ENCODE peak calls at places on chromosomes 5 and 9, in ten cellular contexts. S is suprapubic skin, A is mucosa of descending colon, R is breast epithelium, J is AG04450, G is ovary, N is trophoblast cell, M is endodermal cell, I is epithelial cell of proximal tubule, O is transverse colon. L is an unnamed sample.

GRCh38 chr5:75951158-75951557 is 132.0 kb upstream of the SV2C start:
- DNase-seq in I (no peak), N (no peak), J (no peak), O (no peak), M (no peak), G (no peak), R (no peak), S (no peak), A (no peak), L (no peak)

GRCh38 chr5:1208743-1209551 is 7.6 kb downstream of the SLC6A19 start:
- DNase-seq in A (peak), N (peak), I (no peak), S (no peak), J (no peak), M (no peak), R (no peak), O (peak), G (no peak), L (no peak)

GRCh38 chr5:149834246-149834855 is 104.2 kb downstream of the PPARGC1B start:
- DNase-seq in G (peak), M (peak), R (peak), N (peak), J (peak), I (no peak), S (no peak), A (peak), O (peak), L (peak)

GRCh38 chr9:136228107-136228875 is 17.3 kb downstream of the QSOX2 start:
- DNase-seq in J (peak), N (no peak), R (no peak), O (no peak), G (no peak), I (no peak), M (no peak), A (no peak), S (no peak), L (peak)

GRCh38 chr5:37005946-37006540 is 129.5 kb downstream of the NIPBL start:
- DNase-seq in G (no peak), R (no peak), A (no peak), M (no peak), J (no peak), S (no peak), O (no peak), N (peak), I (no peak), L (peak)

GRCh38 chr5:97979740-97980139 is 793.7 kb upstream of the RGMB start:
- DNase-seq in J (peak), N (no peak), G (no peak), I (no peak), O (no peak), A (no peak), R (no peak), M (no peak), S (no peak), L (no peak)

GRCh38 chr9:100856238-100856637 is 172.3 kb upstream of the PLPPR1 start:
- DNase-seq in I (peak), N (no peak), G (no peak), O (no peak), S (no peak), R (no peak), M (no peak), A (no peak), J (no peak), L (no peak)

GRCh38 chr5:31992377-31992776 is 181.7 kb downstream of the GOLPH3 start:
- DNase-seq in J (no peak), M (no peak), N (no peak), R (no peak), A (no peak), S (no peak), G (no peak), O (no peak), I (no peak), L (no peak)

GRCh38 chr5:126867237-126867636 is 90.3 kb downstream of the LMNB1 start:
- DNase-seq in S (no peak), A (no peak), I (no peak), R (no peak), J (no peak), G (no peak), M (no peak), O (no peak), N (no peak), L (no peak)

GRCh38 chr5:132653716-132654115 is 4.3 kb upstream of the IL13 start:
- DNase-seq in S (no peak), G (no peak), O (no peak), N (no peak), A (no peak), J (no peak), M (no peak), I (no peak), R (no peak), L (no peak)

GRCh38 chr9:19122490-19123042 is 4.7 kb downstream of the PLIN2 start:
- DNase-seq in I (no peak), S (no peak), N (peak), R (no peak), J (no peak), G (no peak), O (no peak), A (no peak), M (no peak), L (no peak)

GRCh38 chr9:73200694-73201432 is 49.2 kb downstream of the ANXA1 start:
- DNase-seq in J (no peak), N (peak), R (no peak), A (no peak), S (no peak), I (no peak), O (no peak), G (no peak), M (no peak), L (no peak)

GRCh38 chr9:122941560-122942234 is 877 bp downstream of the RABGAP1 start:
- DNase-seq in M (no peak), J (peak), R (no peak), I (no peak), S (no peak), G (no peak), A (peak), O (no peak), N (peak), L (peak)

GRCh38 chr5:110769282-110769681 is 30.5 kb downstream of the SLC25A46 start:
- DNase-seq in J (peak), O (no peak), M (no peak), N (peak), G (no peak), A (peak), I (no peak), S (no peak), R (no peak), L (peak)

GRCh38 chr9:127776195-127776918 is 2.1 kb downstream of the SH2D3C start:
- DNase-seq in S (no peak), J (no peak), N (no peak), G (no peak), O (peak), M (peak), R (no peak), I (no peak), A (peak), L (no peak)

GRCh38 chr5:149257875-149258705 is 13.6 kb upstream of the AFAP1L1 start:
- DNase-seq in N (peak), A (no peak), O (no peak), R (no peak), G (no peak), M (no peak), I (peak), S (no peak), J (no peak), L (no peak)

GRCh38 chr9:36191290-36191645 is 547 bp downstream of the CLTA start:
- DNase-seq in N (peak), G (no peak), M (peak), I (no peak), A (peak), R (no peak), O (peak), S (no peak), J (no peak), L (peak)

GRCh38 chr5:176642675-176643490 is 4.4 kb upstream of the TSPAN17 start:
- DNase-seq in J (no peak), A (no peak), G (no peak), S (no peak), N (no peak), O (no peak), M (peak), R (no peak), I (no peak), L (no peak)

GRCh38 chr9:121650220-121651013 is 1.0 kb upstream of the DAB2IP start:
- DNase-seq in I (no peak), M (peak), G (peak), R (no peak), J (peak), A (peak), S (no peak), O (peak), N (no peak), L (no peak)

GRCh38 chr9:91896513-91897121 is 53.4 kb downstream of the ROR2 start:
- DNase-seq in A (peak), S (no peak), M (no peak), I (peak), O (peak), G (peak), N (no peak), R (no peak), J (no peak), L (peak)

GRCh38 chr5:146751781-146752401 is 126.7 kb downstream of the PPP2R2B start:
- DNase-seq in M (no peak), A (peak), S (no peak), J (no peak), O (peak), I (no peak), G (no peak), N (no peak), R (no peak), L (no peak)

GRCh38 chr9:133089271-133089671 is 27.5 kb downstream of the CEL start:
- DNase-seq in J (no peak), A (no peak), N (no peak), M (no peak), I (no peak), R (no peak), S (no peak), G (no peak), O (no peak), L (no peak)

GRCh38 chr5:135599421-135600140 is 20.8 kb upstream of the CXCL14 start:
- DNase-seq in A (no peak), R (peak), G (no peak), N (no peak), S (no peak), I (no peak), O (no peak), J (no peak), M (no peak), L (no peak)

GRCh38 chr5:79149432-79149831 is 37.8 kb downstream of the BHMT start:
- DNase-seq in J (no peak), G (no peak), O (no peak), A (no peak), I (no peak), R (no peak), N (no peak), M (no peak), S (no peak), L (peak)

GRCh38 chr5:125059255-125060050 is 313.0 kb upstream of the ZNF608 start:
- DNase-seq in I (no peak), O (no peak), A (no peak), N (no peak), S (no peak), M (no peak), G (no peak), J (no peak), R (no peak), L (no peak)

GRCh38 chr9:92669527-92669889 is 423 bp downstream of the IPPK start:
- DNase-seq in S (peak), N (no peak), R (no peak), O (peak), M (peak), A (peak), J (no peak), I (no peak), G (peak), L (no peak)

GRCh38 chr9:15206949-15207696 is 99.9 kb downstream of the TTC39B start:
- DNase-seq in J (no peak), I (no peak), A (no peak), M (no peak), S (no peak), N (no peak), O (no peak), G (no peak), R (no peak), L (peak)

GRCh38 chr5:10476878-10477277 is 35.2 kb downstream of the ROPN1L start:
- DNase-seq in R (no peak), J (no peak), O (no peak), N (no peak), I (no peak), S (no peak), G (no peak), M (no peak), A (no peak), L (no peak)

GRCh38 chr5:10478436-10478835 is 36.8 kb downstream of the ROPN1L start:
- DNase-seq in J (no peak), A (no peak), N (no peak), G (no peak), R (no peak), S (no peak), M (no peak), O (no peak), I (no peak), L (no peak)

GRCh38 chr5:10475931-10476687 is 34.4 kb downstream of the ROPN1L start:
- DNase-seq in S (no peak), R (no peak), A (no peak), G (no peak), M (no peak), J (no peak), O (no peak), N (no peak), I (no peak), L (no peak)

GRCh38 chr5:10481241-10481932 is 39.7 kb downstream of the ROPN1L start:
- DNase-seq in R (no peak), A (peak), O (peak), I (no peak), G (no peak), S (no peak), J (no peak), N (peak), M (peak), L (no peak)

DNA sequence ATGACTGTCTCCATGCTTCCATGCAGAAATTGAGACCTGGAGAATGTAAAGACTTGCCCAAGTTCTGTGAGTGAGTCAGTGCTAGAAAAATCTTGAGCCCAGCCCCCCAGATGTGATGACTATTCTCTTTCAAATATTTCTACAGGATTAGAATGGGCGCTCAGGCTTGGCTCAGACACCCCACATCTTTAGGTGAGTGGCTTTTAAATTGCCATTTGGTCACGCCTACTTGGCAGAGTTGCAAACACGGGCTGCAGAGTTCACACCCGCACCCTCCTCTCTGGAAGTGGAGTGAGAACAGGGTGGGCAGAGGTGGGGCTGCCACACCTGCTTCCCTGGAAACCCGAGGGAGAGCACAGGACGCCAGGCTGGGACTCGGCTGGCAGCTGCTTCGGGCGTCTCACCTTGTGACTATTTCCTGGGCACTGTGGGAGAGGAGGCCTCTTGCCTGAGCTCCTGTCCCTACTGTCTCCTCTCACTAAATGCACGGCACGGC is 37.6 kb downstream of the ROPN1L start:
- DNase-seq in R (no peak), N (no peak), M (peak), A (peak), G (no peak), I (no peak), J (no peak), O (peak), S (no peak), L (peak)
- H3K4me3 ChIP-seq in R (no peak), N (no peak), M (no peak), A (no peak), G (no peak), I (no peak), J (no peak), O (no peak), S (no peak), L (no peak)

DNA sequence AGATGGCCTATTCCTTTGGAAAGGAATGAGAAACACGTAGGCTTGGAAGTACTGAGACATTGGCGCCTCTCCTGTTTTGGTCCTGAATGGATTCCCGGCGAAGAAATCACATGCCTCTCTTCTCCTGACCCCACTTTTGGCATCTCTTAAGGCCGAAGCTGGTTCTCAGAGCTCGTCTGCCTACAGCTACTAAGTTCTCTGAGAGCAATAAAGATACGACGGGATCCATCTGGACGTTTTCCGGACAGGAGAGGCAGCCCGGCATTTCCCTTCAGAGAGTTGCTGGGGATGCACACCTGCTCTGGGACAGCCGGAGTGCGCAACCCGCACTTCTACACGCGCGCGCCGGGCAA is 336.8 kb upstream of the PUM3 start:
- DNase-seq in N (peak), I (no peak), M (no peak), J (no peak), O (no peak), R (no peak), G (no peak), S (no peak), A (peak), L (no peak)
- H3K4me3 ChIP-seq in N (no peak), I (no peak), M (no peak), J (peak), O (no peak), R (peak), G (no peak), S (peak), A (no peak), L (no peak)

GRCh38 chr9:76905984-76906861 is at the start of gene PRUNE2:
- DNase-seq in R (peak), O (peak), S (peak), N (peak), J (peak), G (peak), A (peak), M (peak), I (no peak), L (peak)
- H3K4me3 ChIP-seq in R (peak), O (peak), S (peak), N (peak), J (peak), G (peak), A (peak), M (peak), I (peak), L (peak)

DNA sequence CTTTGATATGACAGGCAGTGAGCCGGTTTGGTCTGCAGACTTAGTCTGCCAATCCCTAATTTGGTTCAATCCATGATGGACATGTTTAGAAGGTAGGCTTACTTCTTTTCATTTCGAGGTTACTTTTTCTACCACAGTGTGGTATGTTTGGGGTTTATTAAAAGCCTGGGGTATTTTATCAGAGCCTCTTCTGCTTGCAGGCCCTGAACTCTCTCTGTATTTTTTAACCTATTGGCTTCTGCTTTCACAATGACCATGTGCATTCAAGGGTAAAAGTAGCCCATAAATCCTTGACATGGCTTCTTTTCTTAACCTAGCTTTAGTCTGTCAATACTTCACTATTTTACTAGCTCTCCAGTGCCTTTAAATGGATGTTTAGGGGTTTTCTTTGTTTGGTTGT is 286.6 kb downstream of the FER start:
- DNase-seq in A (no peak), M (no peak), R (no peak), J (no peak), I (peak), O (no peak), G (no peak), S (no peak), N (no peak), L (no peak)
- H3K4me3 ChIP-seq in A (no peak), M (no peak), R (no peak), J (no peak), I (no peak), O (no peak), G (no peak), S (no peak), N (no peak), L (no peak)

GRCh38 chr9:94111446-94111845 is 27.2 kb downstream of the PTPDC1 start:
- DNase-seq in N (no peak), A (no peak), G (no peak), M (no peak), O (no peak), I (no peak), S (no peak), J (no peak), R (no peak), L (no peak)

GRCh38 chr9:94112716-94113465 is 28.6 kb downstream of the PTPDC1 start:
- DNase-seq in N (peak), S (no peak), J (no peak), M (no peak), A (no peak), R (no peak), I (no peak), O (no peak), G (no peak), L (no peak)

GRCh38 chr9:94108584-94108983 is 24.3 kb downstream of the PTPDC1 start:
- DNase-seq in J (no peak), R (no peak), N (no peak), G (no peak), S (no peak), I (no peak), O (no peak), M (no peak), A (no peak), L (no peak)

DNA sequence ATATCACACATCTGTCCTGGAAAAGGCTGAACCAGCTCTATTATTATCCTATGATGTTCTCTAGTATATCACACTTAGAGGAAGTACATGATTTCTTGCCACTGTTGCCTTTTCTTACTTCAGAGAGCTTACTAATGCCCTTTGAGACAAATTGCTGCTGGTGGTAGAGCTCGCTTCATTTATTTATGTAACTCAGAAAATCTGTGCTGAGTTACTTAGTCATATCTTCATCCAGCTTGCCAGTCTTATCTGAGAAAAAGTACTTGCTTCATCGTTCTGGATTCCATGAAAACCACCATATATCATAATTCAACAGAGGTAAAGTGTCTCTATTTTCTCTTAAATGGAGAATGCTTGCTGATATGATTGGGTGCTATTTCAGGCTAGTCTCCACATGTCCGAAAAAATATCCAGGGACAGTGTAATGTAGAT is 26.6 kb downstream of the PTPDC1 start:
- DNase-seq in M (no peak), I (no peak), S (no peak), R (no peak), N (no peak), G (no peak), O (no peak), J (peak), A (no peak), L (peak)
- H3K4me3 ChIP-seq in M (no peak), I (no peak), S (no peak), R (no peak), N (no peak), G (no peak), O (no peak), J (no peak), A (no peak), L (no peak)

DNA sequence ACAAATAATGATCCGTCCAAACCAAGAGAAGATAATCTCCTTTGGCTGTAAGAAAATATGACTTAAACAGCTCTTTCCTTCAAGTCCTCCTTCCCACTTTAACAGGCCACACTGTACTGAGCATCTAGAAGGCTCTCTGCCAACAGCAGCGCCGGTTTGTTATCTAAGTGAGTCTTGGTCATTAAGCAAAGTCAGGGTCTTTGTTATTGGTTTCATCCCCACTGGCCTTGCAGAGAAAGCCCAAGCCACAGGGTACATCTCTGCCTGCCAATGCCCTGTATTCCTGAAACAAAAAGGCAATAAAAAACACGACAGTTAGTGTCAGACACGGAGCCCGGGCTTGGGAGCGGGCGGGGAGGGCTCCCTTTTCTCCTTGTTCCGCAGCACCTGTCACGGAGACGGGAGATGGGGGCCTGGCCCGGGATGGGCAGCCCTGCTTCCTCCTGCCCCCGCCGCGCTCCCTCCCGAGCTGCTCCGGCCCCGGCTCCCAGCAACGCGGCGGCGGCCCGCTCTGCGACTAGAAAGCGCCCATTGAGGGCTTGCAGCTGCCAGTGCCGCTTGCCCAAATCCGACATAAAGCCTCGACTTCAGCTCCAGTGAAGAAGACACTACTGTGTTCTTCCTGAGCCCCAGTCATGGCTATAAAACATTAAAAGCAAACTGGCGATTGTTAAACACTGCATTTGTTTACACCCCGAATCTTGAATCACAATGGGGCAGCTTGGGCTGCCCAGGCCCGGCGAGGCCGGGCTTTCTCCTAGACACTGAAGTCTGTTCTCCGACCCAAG is 28.1 kb upstream of the PIK3R1 start:
- DNase-seq in S (no peak), R (no peak), I (no peak), A (no peak), N (no peak), M (peak), G (peak), O (no peak), J (no peak), L (no peak)
- H3K4me3 ChIP-seq in S (no peak), R (no peak), I (peak), A (no peak), N (no peak), M (peak), G (no peak), O (peak), J (peak), L (no peak)

GRCh38 chr5:5182508-5183191 is 42.5 kb downstream of the ADAMTS16 start:
- DNase-seq in N (no peak), A (no peak), R (no peak), J (no peak), G (no peak), M (no peak), I (no peak), S (no peak), O (no peak), L (no peak)
- H3K4me3 ChIP-seq in N (no peak), A (no peak), R (no peak), J (no peak), G (no peak), M (no peak), I (no peak), S (no peak), O (no peak), L (no peak)

L was measured in mammary epithelial cell.